ENCODE peak calls at places on chromosomes 12 and 14, in four cellular contexts. F is activated CD4-positive, alpha-beta memory T cell treated with anti-CD3 and anti-CD28 coated beads for 36 hours; G is suprapubic skin; H is GM03348. V is an unnamed sample.
A peak's percentile ranks its signal among the peaks of the same experiment; 100 is the strongest.

GRCh38 chr12:53995311-53996187 is 4.4 kb upstream of the HOXC9 start:
- DNase-seq in F (peak; percentile 44), G (peak; percentile 83), H (peak; percentile 81), V (no peak)

GRCh38 chr14:96119947-96120346 is 80.8 kb downstream of the C14orf132 start:
- DNase-seq in F (no peak), G (no peak), H (no peak), V (no peak)

GRCh38 chr12:1197264-1198018 is 206.4 kb downstream of the ERC1 start:
- DNase-seq in F (no peak), G (no peak), H (peak; percentile 28), V (no peak)

GRCh38 chr12:54258286-54258685 is 21.6 kb downstream of the CBX5 start:
- DNase-seq in F (no peak), G (no peak), H (peak; percentile 15), V (no peak)

GRCh38 chr14:88411039-88411438 is 25.6 kb downstream of the SPATA7 start:
- DNase-seq in F (no peak), G (no peak), H (no peak), V (no peak)

GRCh38 chr14:99318091-99318958 is 46.3 kb upstream of the BCL11B start:
- DNase-seq in F (no peak), G (no peak), H (no peak), V (no peak)

GRCh38 chr12:67968316-67968715 is 20.9 kb upstream of the IFNG-AS1 start:
- DNase-seq in F (no peak), G (no peak), H (no peak), V (no peak)

GRCh38 chr12:1206118-1206734 is 215.2 kb downstream of the ERC1 start:
- DNase-seq in F (no peak), G (no peak), H (no peak), V (no peak)

GRCh38 chr12:67410246-67410645 is 141.1 kb downstream of the CAND1 start:
- DNase-seq in F (no peak), G (no peak), H (peak; percentile 38), V (no peak)

V was measured in RWPE2.